ENCODE peak calls at places on chromosomes 13 and 19, in nine cellular contexts. I is GM23248, W is SK-N-SH, M is PC-9, K is HCT116, J is MM.1S, R is hepatocyte, U is Karpas-422, P is OCI-LY7. A is an unnamed sample.
A peak's percentile ranks its signal among the peaks of the same experiment; 100 is the strongest.

GRCh38 chr19:50869479-50869878 is 3.8 kb upstream of the KLK2 start:
- DNase-seq in I (no peak), W (no peak), M (no peak), K (no peak), J (no peak), R (no peak), U (no peak), P (no peak), A (no peak)

GRCh38 chr13:72839831-72840426 is 58.0 kb downstream of the PIBF1 start:
- DNase-seq in I (peak; percentile 70), W (peak; percentile 56), M (peak; percentile 39), K (peak; percentile 47), J (peak; percentile 8), R (peak; percentile 66), U (peak; percentile 77), P (peak; percentile 39), A (peak; percentile 74)

GRCh38 chr13:43293561-43293960 is 270.2 kb downstream of the DNAJC15 start:
- DNase-seq in I (no peak), W (no peak), M (no peak), K (no peak), J (no peak), R (no peak), U (no peak), P (no peak), A (no peak)

GRCh38 chr19:30365121-30365800 is 6.9 kb upstream of the ZNF536 start:
- DNase-seq in I (no peak), W (no peak), M (no peak), K (no peak), J (no peak), R (no peak), U (no peak), P (no peak), A (no peak)

GRCh38 chr13:59856281-59856810 is 307.4 kb downstream of the DIAPH3 start:
- DNase-seq in I (no peak), W (no peak), M (no peak), K (no peak), J (no peak), R (no peak), U (no peak), P (no peak), A (no peak)

GRCh38 chr19:35076657-35077056 is 35.1 kb downstream of the HPN start:
- DNase-seq in I (no peak), W (no peak), M (no peak), K (no peak), J (no peak), R (no peak), U (no peak), P (peak; percentile 22), A (no peak)

GRCh38 chr13:48775804-48776203 is 122.1 kb downstream of the CYSLTR2 start:
- DNase-seq in I (peak; percentile 96), W (no peak), M (no peak), K (no peak), J (no peak), R (peak; percentile 16), U (no peak), P (no peak), A (peak; percentile 67)

GRCh38 chr19:29576761-29577661 is 29.1 kb upstream of the POP4 start:
- DNase-seq in I (peak; percentile 40), W (no peak), M (no peak), K (no peak), J (no peak), R (no peak), U (no peak), P (no peak), A (no peak)

GRCh38 chr19:44552324-44552723 is 22.8 kb upstream of the CEACAM20 start:
- DNase-seq in I (peak; percentile 54), W (peak; percentile 40), M (peak; percentile 50), K (peak; percentile 63), J (peak; percentile 27), R (peak; percentile 28), U (peak; percentile 83), P (peak; percentile 41), A (peak; percentile 60)

GRCh38 chr13:93364166-93364565 is 137.6 kb downstream of the GPC6 start:
- DNase-seq in I (peak; percentile 46), W (no peak), M (no peak), K (no peak), J (no peak), R (no peak), U (no peak), P (no peak), A (peak; percentile 61)

GRCh38 chr19:31406106-31406505 is 56.9 kb upstream of the TSHZ3 start:
- DNase-seq in I (no peak), W (no peak), M (no peak), K (no peak), J (no peak), R (no peak), U (no peak), P (no peak), A (no peak)

GRCh38 chr19:31402931-31403330 is 53.7 kb upstream of the TSHZ3 start:
- DNase-seq in I (peak; percentile 46), W (no peak), M (no peak), K (no peak), J (no peak), R (no peak), U (no peak), P (no peak), A (no peak)

GRCh38 chr19:31413353-31413752 is 64.1 kb upstream of the TSHZ3 start:
- DNase-seq in I (no peak), W (no peak), M (no peak), K (no peak), J (no peak), R (no peak), U (no peak), P (no peak), A (no peak)

DNA sequence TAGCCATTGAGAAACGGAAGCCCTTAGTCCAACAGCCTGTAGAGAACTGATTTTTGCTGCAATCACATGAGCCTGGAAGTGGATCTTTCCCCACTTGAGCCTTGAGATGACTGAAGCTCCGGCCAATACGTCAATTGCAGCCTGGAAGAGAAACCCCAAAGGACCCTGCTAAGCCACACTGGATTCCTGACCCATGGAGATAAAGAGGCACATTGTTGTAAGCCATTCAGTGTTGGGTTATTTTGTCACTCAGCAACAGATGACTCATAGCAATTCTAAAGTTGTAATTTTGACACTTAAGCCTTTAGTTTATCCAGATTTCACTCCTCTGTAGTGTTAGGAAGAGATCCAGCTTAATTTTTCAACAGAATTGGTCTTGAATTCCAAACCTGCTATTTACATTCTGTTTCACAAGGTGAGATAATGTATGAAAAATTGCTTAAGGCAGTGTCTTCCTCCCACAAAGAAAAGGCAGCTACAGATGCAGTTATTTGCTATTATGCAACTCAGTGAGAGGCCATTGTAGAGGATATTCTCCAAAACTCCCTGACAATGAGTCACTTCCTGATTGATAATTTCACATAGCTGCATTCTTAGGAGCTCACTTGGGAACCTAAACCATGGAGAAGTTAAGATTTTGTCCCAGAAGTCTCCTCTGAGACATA is 59.4 kb upstream of the TSHZ3 start:
- DNase-seq in I (peak; percentile 90), W (no peak), M (no peak), K (no peak), J (no peak), R (peak; percentile 38), U (no peak), P (no peak), A (peak; percentile 36)
- H3K9me2 ChIP-seq in I (no peaks in the 10 kb centered on the region), W (no peaks in the 10 kb centered on the region), M (no peaks in the 10 kb centered on the region), K (no peaks in the 10 kb centered on the region), J (no peaks in the 10 kb centered on the region), R (no peaks in the 10 kb centered on the region), U (no peaks in the 10 kb centered on the region), P (no peaks in the 10 kb centered on the region), A (no peaks in the 10 kb centered on the region)

GRCh38 chr19:18589380-18590272 is 1.0 kb downstream of the REX1BD start:
- DNase-seq in I (peak; percentile 91), W (peak; percentile 85), M (peak; percentile 70), K (peak; percentile 73), J (peak; percentile 76), R (peak; percentile 89), U (peak; percentile 88), P (peak; percentile 80), A (peak; percentile 63)

GRCh38 chr19:18591735-18592385 is 3.3 kb downstream of the REX1BD start:
- DNase-seq in I (peak; percentile 62), W (peak; percentile 71), M (no peak), K (no peak), J (no peak), R (no peak), U (no peak), P (no peak), A (no peak)

GRCh38 chr19:18588611-18589379 is at the start of gene REX1BD:
- DNase-seq in I (peak; percentile 87), W (peak; percentile 89), M (peak; percentile 66), K (no peak), J (peak; percentile 88), R (peak; percentile 90), U (peak; percentile 97), P (peak; percentile 94), A (peak; percentile 75)

GRCh38 chr19:18587962-18588610 is 512 bp upstream of the REX1BD start:
- DNase-seq in I (peak; percentile 59), W (no peak), M (no peak), K (no peak), J (no peak), R (no peak), U (no peak), P (no peak), A (no peak)

GRCh38 chr19:18590273-18591272 is 2.0 kb downstream of the REX1BD start:
- DNase-seq in I (no peak), W (peak; percentile 89), M (no peak), K (peak; percentile 96), J (no peak), R (peak; percentile 79), U (peak; percentile 93), P (no peak), A (no peak)
- H3K4me3 ChIP-seq in I (peak overlapping the region; percentile 79), W (peak overlapping the region; percentile 89), M (peak overlapping the region; percentile 79), K (peak overlapping the region; percentile 67), J (no peak overlapping the region), R (no peak overlapping the region), U (peak overlapping the region; percentile 84), P (peak overlapping the region; percentile 68), A (peak overlapping the region; percentile 79)

GRCh38 chr19:58095328-58095727 is 2.7 kb downstream of the ZSCAN18 start:
- DNase-seq in I (no peak), W (no peak), M (no peak), K (no peak), J (no peak), R (no peak), U (no peak), P (no peak), A (no peak)

GRCh38 chr19:58096884-58097283 is 1.1 kb downstream of the ZSCAN18 start:
- DNase-seq in I (no peak), W (no peak), M (no peak), K (no peak), J (no peak), R (no peak), U (no peak), P (no peak), A (no peak)

GRCh38 chr19:58091251-58091995 is 6.6 kb downstream of the ZSCAN18 start:
- DNase-seq in I (no peak), W (no peak), M (no peak), K (no peak), J (no peak), R (no peak), U (no peak), P (no peak), A (no peak)

GRCh38 chr19:58089846-58090245 is 8.2 kb downstream of the ZSCAN18 start:
- DNase-seq in I (no peak), W (no peak), M (no peak), K (no peak), J (no peak), R (no peak), U (no peak), P (no peak), A (no peak)

GRCh38 chr19:58093071-58093470 is 5.0 kb downstream of the ZSCAN18 start:
- DNase-seq in I (no peak), W (no peak), M (no peak), K (no peak), J (no peak), R (no peak), U (no peak), P (no peak), A (no peak)
- H3K9me3 ChIP-seq in I (no peaks in the 10 kb centered on the region), W (no peaks in the 10 kb centered on the region), M (peaks cover 41% of the 10 kb centered on the region), K (peaks cover 20% of the 10 kb centered on the region), J (no peaks in the 10 kb centered on the region), R (no peaks in the 10 kb centered on the region), U (peaks cover 47% of the 10 kb centered on the region), P (no peaks in the 10 kb centered on the region), A (peaks cover 42% of the 10 kb centered on the region)

GRCh38 chr19:16917401-16917800 is 28.6 kb downstream of the F2RL3 start:
- DNase-seq in I (no peak), W (no peak), M (no peak), K (no peak), J (no peak), R (no peak), U (no peak), P (no peak), A (no peak)
- H3K9me2 ChIP-seq in I (no peaks in the 10 kb centered on the region), W (no peaks in the 10 kb centered on the region), M (no peaks in the 10 kb centered on the region), K (no peaks in the 10 kb centered on the region), J (no peaks in the 10 kb centered on the region), R (no peaks in the 10 kb centered on the region), U (no peaks in the 10 kb centered on the region), P (no peaks in the 10 kb centered on the region), A (no peaks in the 10 kb centered on the region)